ENCODE peak calls at places on chromosomes 6 and 20, in six cellular contexts. F, H, R, A, X and E are unnamed samples.

GRCh38 chr6:3523288-3523670 is 66.4 kb upstream of the SLC22A23 start:
- DNase-seq in F (no peak), H (no peak), R (no peak), A (no peak), X (no peak), E (no peak)

GRCh38 chr6:132261354-132261753 is 139.9 kb downstream of the MOXD1 start:
- DNase-seq in F (no peak), H (no peak), R (no peak), A (no peak), X (no peak), E (no peak)

GRCh38 chr20:24360531-24360930 is 108.9 kb upstream of the SYNDIG1 start:
- DNase-seq in F (no peak), H (no peak), R (no peak), A (no peak), X (no peak), E (no peak)

GRCh38 chr6:41021832-41022231 is 17.2 kb downstream of the UNC5CL start:
- DNase-seq in F (no peak), H (no peak), R (peak), A (peak), X (peak), E (peak)

GRCh38 chr6:25286891-25287290 is 7.7 kb downstream of the CARMIL1 start:
- DNase-seq in F (no peak), H (no peak), R (no peak), A (no peak), X (no peak), E (no peak)

GRCh38 chr6:25192562-25192961 is 86.6 kb upstream of the CARMIL1 start:
- DNase-seq in F (peak), H (no peak), R (peak), A (no peak), X (no peak), E (no peak)

GRCh38 chr6:40789143-40789764 is 202.1 kb upstream of the LRFN2 start:
- DNase-seq in F (no peak), H (no peak), R (peak), A (no peak), X (no peak), E (no peak)

GRCh38 chr20:43322851-43323250 is 133.1 kb upstream of the PTPRT start:
- DNase-seq in F (no peak), H (no peak), R (peak), A (peak), X (no peak), E (peak)

GRCh38 chr6:162541019-162541601 is 186.5 kb downstream of the PRKN start:
- DNase-seq in F (no peak), H (no peak), R (no peak), A (no peak), X (no peak), E (no peak)

GRCh38 chr6:53483423-53484353 is 61.2 kb downstream of the GCLC start:
- DNase-seq in F (no peak), H (no peak), R (peak), A (no peak), X (peak), E (no peak)

GRCh38 chr6:48099713-48100675 is 11.0 kb downstream of the PTCHD4 start:
- DNase-seq in F (no peak), H (no peak), R (no peak), A (no peak), X (no peak), E (peak)

GRCh38 chr6:24899647-24900325 is 36.0 kb downstream of the RIPOR2 start:
- DNase-seq in F (no peak), H (no peak), R (peak), A (no peak), X (no peak), E (no peak)

GRCh38 chr6:39808934-39809333 is 16.8 kb downstream of the DAAM2 start:
- DNase-seq in F (no peak), H (no peak), R (no peak), A (no peak), X (no peak), E (no peak)

GRCh38 chr20:9220874-9221547 is 152.1 kb downstream of the PLCB4 start:
- DNase-seq in F (no peak), H (no peak), R (peak), A (no peak), X (peak), E (no peak)

GRCh38 chr6:152301021-152301805 is 335.9 kb downstream of the SYNE1 start:
- DNase-seq in F (no peak), H (peak), R (no peak), A (no peak), X (peak), E (no peak)

GRCh38 chr6:167559675-167560479 is 235.0 kb downstream of the TTLL2 start:
- DNase-seq in F (no peak), H (no peak), R (no peak), A (peak), X (no peak), E (no peak)

GRCh38 chr6:43847741-43848630 is 78.0 kb downstream of the VEGFA start:
- DNase-seq in F (no peak), H (no peak), R (peak), A (no peak), X (no peak), E (no peak)

GRCh38 chr20:43537921-43538854 is 20.6 kb upstream of the SGK2 start:
- DNase-seq in F (peak), H (peak), R (peak), A (peak), X (peak), E (peak)

GRCh38 chr20:51712501-51713212 is 55.5 kb downstream of the ATP9A start:
- DNase-seq in F (no peak), H (no peak), R (peak), A (peak), X (no peak), E (no peak)

GRCh38 chr6:98529364-98529763 is 305.0 kb upstream of the POU3F2 start:
- DNase-seq in F (no peak), H (no peak), R (no peak), A (no peak), X (no peak), E (no peak)

GRCh38 chr20:45917790-45918141 is 5.8 kb upstream of the PLTP start:
- DNase-seq in F (peak), H (no peak), R (no peak), A (no peak), X (peak), E (no peak)

GRCh38 chr6:44067073-44067759 is 60.0 kb downstream of the MRPL14 start:
- DNase-seq in F (no peak), H (no peak), R (no peak), A (no peak), X (no peak), E (no peak)

GRCh38 chr20:35821807-35822242 is 50.0 kb downstream of the PHF20 start:
- DNase-seq in F (no peak), H (no peak), R (peak), A (no peak), X (peak), E (no peak)

GRCh38 chr20:63978319-63979220 is 872 bp downstream of the SAMD10 start:
- DNase-seq in F (peak), H (no peak), R (no peak), A (peak), X (no peak), E (no peak)

GRCh38 chr6:110422444-110422822 is 7.1 kb upstream of the DDO start:
- DNase-seq in F (no peak), H (no peak), R (no peak), A (no peak), X (no peak), E (no peak)

GRCh38 chr20:45538209-45538798 is 978 bp downstream of the WFDC6 start:
- DNase-seq in F (no peak), H (no peak), R (peak), A (no peak), X (no peak), E (peak)

GRCh38 chr6:20386218-20386617 is 15.5 kb upstream of the E2F3 start:
- DNase-seq in F (no peak), H (no peak), R (no peak), A (no peak), X (no peak), E (no peak)

GRCh38 chr6:123589973-123590372 is 46.8 kb downstream of the TRDN start:
- DNase-seq in F (no peak), H (no peak), R (no peak), A (no peak), X (no peak), E (no peak)